ENCODE peak calls at places on chromosomes 3 and 15, in six cellular contexts. N is posterior vena cava, F is neural progenitor cell, M is dorsolateral prefrontal cortex, S is bronchial epithelial cell, K is fibroblast of mammary gland. A is an unnamed sample.

GRCh38 chr15:90001683-90002427 is 731 bp downstream of the ZNF710 start:
- DNase-seq in N (peak; percentile 89), F (peak; percentile 79), M (no peak), S (no peak), K (peak; percentile 55), A (peak; percentile 60)

GRCh38 chr3:132246212-132246611 is 71.0 kb upstream of the ACP3 start:
- DNase-seq in N (no peak), F (no peak), M (no peak), S (no peak), K (no peak), A (no peak)

GRCh38 chr3:15014606-15015328 is 50.3 kb downstream of the MRPS25 start:
- DNase-seq in N (no peak), F (no peak), M (no peak), S (no peak), K (peak; percentile 57), A (no peak)

GRCh38 chr3:150236683-150237082 is 171.4 kb upstream of the TSC22D2 start:
- DNase-seq in N (no peak), F (no peak), M (no peak), S (no peak), K (peak; percentile 48), A (peak; percentile 41)

GRCh38 chr3:165459111-165459510 is 262.9 kb upstream of the SLITRK3 start:
- DNase-seq in N (no peak), F (no peak), M (no peak), S (peak; percentile 76), K (no peak), A (no peak)

GRCh38 chr3:136667081-136667480 is 85.1 kb downstream of the STAG1 start:
- DNase-seq in N (no peak), F (no peak), M (no peak), S (peak; percentile 15), K (no peak), A (no peak)

GRCh38 chr15:78265752-78266224 is 1.4 kb downstream of the DNAJA4 start:
- DNase-seq in N (no peak), F (no peak), M (no peak), S (peak; percentile 93), K (peak; percentile 55), A (no peak)

GRCh38 chr15:93072011-93072410 is 17.0 kb downstream of the RGMA start:
- DNase-seq in N (no peak), F (peak; percentile 51), M (no peak), S (no peak), K (peak; percentile 77), A (no peak)

GRCh38 chr3:139122221-139122581 is 77.5 kb upstream of the PRR23C start:
- DNase-seq in N (no peak), F (no peak), M (no peak), S (no peak), K (peak; percentile 94), A (peak; percentile 55)

GRCh38 chr3:196684548-196685407 is 27.3 kb downstream of the CEP19 start:
- DNase-seq in N (peak; percentile 83), F (peak; percentile 70), M (peak; percentile 66), S (peak; percentile 28), K (peak; percentile 62), A (peak; percentile 32)

GRCh38 chr15:84915011-84915958 is 30.8 kb downstream of the SLC28A1 start:
- DNase-seq in N (peak; percentile 90), F (no peak), M (no peak), S (peak; percentile 95), K (peak; percentile 87), A (no peak)

GRCh38 chr15:71218272-71218805 is 103.1 kb downstream of the THSD4 start:
- DNase-seq in N (no peak), F (no peak), M (no peak), S (no peak), K (no peak), A (no peak)

GRCh38 chr15:98177950-98178848 is 217.7 kb downstream of the ARRDC4 start:
- DNase-seq in N (no peak), F (peak; percentile 86), M (peak; percentile 40), S (peak; percentile 75), K (peak; percentile 73), A (peak; percentile 13)

GRCh38 chr3:98972720-98973119 is 71.2 kb upstream of the DCBLD2 start:
- DNase-seq in N (no peak), F (no peak), M (no peak), S (no peak), K (no peak), A (no peak)

GRCh38 chr15:41283653-41284424 is 48.6 kb downstream of the OIP5 start:
- DNase-seq in N (peak; percentile 99), F (peak; percentile 99), M (peak; percentile 97), S (peak; percentile 98), K (peak; percentile 99), A (peak; percentile 98)

GRCh38 chr15:101803676-101804075 is 367 bp downstream of the OR4F6 start:
- DNase-seq in N (no peak), F (no peak), M (no peak), S (no peak), K (no peak), A (no peak)

GRCh38 chr15:85592148-85592547 is 202.6 kb downstream of the KLHL25 start:
- DNase-seq in N (no peak), F (no peak), M (no peak), S (peak; percentile 91), K (peak; percentile 83), A (peak; percentile 78)

GRCh38 chr3:99755831-99756230 is 61.8 kb upstream of the CMSS1 start:
- DNase-seq in N (no peak), F (no peak), M (no peak), S (no peak), K (peak; percentile 43), A (no peak)

GRCh38 chr3:113167929-113168771 is 43.2 kb upstream of the BOC start:
- DNase-seq in N (no peak), F (no peak), M (no peak), S (no peak), K (no peak), A (no peak)

GRCh38 chr3:172550347-172550943 is 27.2 kb upstream of the TNFSF10 start:
- DNase-seq in N (no peak), F (no peak), M (peak; percentile 28), S (peak; percentile 99), K (peak; percentile 96), A (peak; percentile 89)

GRCh38 chr15:28096411-28096719 is 2.8 kb downstream of the OCA2 start:
- DNase-seq in N (no peak), F (no peak), M (no peak), S (no peak), K (no peak), A (no peak)

GRCh38 chr3:147518465-147518864 is 109.3 kb downstream of the ZIC1 start:
- DNase-seq in N (no peak), F (no peak), M (no peak), S (no peak), K (peak; percentile 8), A (no peak)

GRCh38 chr3:195041871-195042740 is 228.9 kb downstream of the XXYLT1 start:
- DNase-seq in N (peak; percentile 40), F (peak; percentile 50), M (no peak), S (no peak), K (no peak), A (no peak)

GRCh38 chr3:38990621-38991020 is 61.1 kb downstream of the SCN11A start:
- DNase-seq in N (no peak), F (no peak), M (no peak), S (no peak), K (no peak), A (no peak)

GRCh38 chr15:76576526-76577279 is 240.1 kb downstream of the ISL2 start:
- DNase-seq in N (peak; percentile 93), F (no peak), M (no peak), S (no peak), K (peak; percentile 43), A (peak; percentile 35)

GRCh38 chr15:62250176-62250575 is 85.1 kb upstream of the C2CD4B start:
- DNase-seq in N (no peak), F (no peak), M (no peak), S (no peak), K (no peak), A (no peak)

GRCh38 chr3:56291244-56291680 is 177.0 kb downstream of the ERC2 start:
- DNase-seq in N (no peak), F (no peak), M (no peak), S (no peak), K (peak; percentile 50), A (no peak)

GRCh38 chr3:52299815-52300611 is 12.4 kb downstream of the GLYCTK start:
- DNase-seq in N (no peak), F (peak; percentile 62), M (no peak), S (peak; percentile 33), K (no peak), A (no peak)

GRCh38 chr3:38722760-38723568 is 73.5 kb upstream of the SCN5A start:
- DNase-seq in N (no peak), F (no peak), M (no peak), S (peak; percentile 7), K (peak; percentile 19), A (peak; percentile 40)